ENCODE peak calls at places on chromosomes 13 and 19, in seven cellular contexts. M is kidney tubule cell, X is naive B cell, A is Peyer's patch, H is T-helper 9 cell, G is NCI-H345, L is nephron progenitor cell. U is an unnamed sample.

GRCh38 chr19:1063030-1063908 is 3.7 kb upstream of the ARHGAP45 start:
- DNase-seq in H (peak; percentile 60), L (peak; percentile 42), A (no peak), X (peak; percentile 30), G (no peak), M (no peak), U (no peak)

GRCh38 chr19:42683917-42684513 is 56.3 kb downstream of the PSG3 start:
- DNase-seq in L (peak; percentile 21), X (no peak), M (peak; percentile 29), A (peak; percentile 48), H (no peak), G (no peak), U (no peak)

GRCh38 chr13:39565036-39565949 is 37.7 kb downstream of the LHFPL6 start:
- DNase-seq in H (no peak), G (no peak), M (peak; percentile 89), X (no peak), A (no peak), L (no peak), U (no peak)

GRCh38 chr13:29861694-29862110 is 11.3 kb upstream of the UBL3 start:
- DNase-seq in H (no peak), G (no peak), L (no peak), A (no peak), M (peak; percentile 46), X (no peak), U (no peak)

GRCh38 chr13:91726666-91727065 is 328.2 kb downstream of the GPC5 start:
- DNase-seq in A (no peak), H (no peak), L (no peak), G (no peak), M (no peak), X (no peak), U (no peak)

GRCh38 chr19:52735734-52736133 is 890 bp upstream of the ZNF611 start:
- DNase-seq in G (peak; percentile 20), M (peak; percentile 96), X (no peak), A (peak; percentile 50), H (no peak), L (peak; percentile 23), U (no peak)

GRCh38 chr19:16371540-16371986 is 46.9 kb downstream of the KLF2 start:
- DNase-seq in X (peak; percentile 95), L (no peak), H (peak; percentile 81), M (no peak), G (no peak), A (peak; percentile 96), U (no peak)

GRCh38 chr19:13764101-13764807 is at the start of gene MRI1:
- DNase-seq in X (peak; percentile 49), M (peak; percentile 68), G (peak; percentile 53), H (peak; percentile 56), A (peak; percentile 90), L (peak; percentile 76), U (no peak)

GRCh38 chr13:99656843-99657506 is 155.7 kb downstream of the TM9SF2 start:
- DNase-seq in G (no peak), X (no peak), H (no peak), L (no peak), M (no peak), A (no peak), U (no peak)

GRCh38 chr13:72163671-72164070 is 296.7 kb upstream of the DACH1 start:
- DNase-seq in G (no peak), M (peak; percentile 51), X (no peak), A (no peak), L (no peak), H (no peak), U (no peak)

U was measured in GF-D8.